ENCODE peak calls at places on chromosome 2, in five cellular contexts. Z, J, P, E and T are unnamed samples. For H3K9me3, the result is how much of the 10 kb centered on the place peaks cover.

GRCh38 chr2:122804494-122804893 is 1049.0 kb downstream of the TSN start:
- DNase-seq in E (no peak), P (no peak), J (no peak), Z (no peak), T (no peak)

GRCh38 chr2:7083580-7084509 is 166.6 kb downstream of the RNF144A start:
- DNase-seq in Z (peak), P (peak), E (no peak), J (no peak), T (peak)

GRCh38 chr2:152566728-152567069 is 150.6 kb downstream of the PRPF40A start:
- DNase-seq in E (no peak), P (no peak), Z (no peak), J (no peak), T (no peak)

GRCh38 chr2:176827269-176827668 is 385.3 kb upstream of the HNRNPA3 start:
- DNase-seq in Z (no peak), E (no peak), J (no peak), P (no peak), T (no peak)

GRCh38 chr2:170098626-170099312 is 79.2 kb upstream of the MYO3B start:
- DNase-seq in P (no peak), E (no peak), J (no peak), Z (no peak), T (no peak)

GRCh38 chr2:106117882-106118684 is 76.0 kb downstream of the UXS1 start:
- DNase-seq in Z (no peak), P (no peak), J (no peak), E (no peak), T (no peak)

GRCh38 chr2:105494683-105495425 is 96.0 kb upstream of the FHL2 start:
- DNase-seq in P (no peak), Z (no peak), E (no peak), J (no peak), T (no peak)

GRCh38 chr2:216289470-216289869 is 82.8 kb downstream of the MARCHF4 start:
- DNase-seq in E (no peak), P (no peak), J (no peak), Z (no peak), T (no peak)

GRCh38 chr2:229712125-229712524 is 2.2 kb downstream of the DNER start:
- DNase-seq in Z (no peak), J (no peak), P (no peak), E (no peak), T (no peak)

GRCh38 chr2:212107989-212108388 is 430.6 kb downstream of the ERBB4 start:
- DNase-seq in J (no peak), P (no peak), E (no peak), Z (no peak), T (no peak)

GRCh38 chr2:238449909-238450417 is 23.2 kb downstream of the ASB1 start:
- DNase-seq in Z (no peak), P (no peak), J (peak), E (peak), T (no peak)

GRCh38 chr2:167333245-167333644 is 445.0 kb downstream of the XIRP2 start:
- DNase-seq in P (no peak), Z (no peak), E (no peak), J (no peak), T (no peak)

GRCh38 chr2:180907731-180908130 is 72.7 kb upstream of the UBE2E3 start:
- DNase-seq in P (no peak), J (no peak), E (no peak), Z (no peak), T (no peak)

GRCh38 chr2:17309741-17310339 is 208.4 kb downstream of the RAD51AP2 start:
- DNase-seq in Z (peak), J (no peak), P (peak), E (peak), T (peak)

GRCh38 chr2:218870984-218871344 is 9.7 kb upstream of the WNT10A start:
- DNase-seq in Z (no peak), J (no peak), E (no peak), P (no peak), T (no peak)

GRCh38 chr2:25159947-25160346 is 8.4 kb downstream of the POMC start:
- DNase-seq in Z (peak), J (no peak), E (no peak), P (no peak), T (peak)

GRCh38 chr2:109031481-109032228 is 42.6 kb upstream of the EDAR start:
- DNase-seq in P (peak), E (peak), J (peak), Z (peak), T (no peak)

GRCh38 chr2:230578106-230578505 is 134.5 kb upstream of the CAB39 start:
- DNase-seq in Z (no peak), E (no peak), J (no peak), P (no peak), T (no peak)

GRCh38 chr2:165067958-165068612 is 112.8 kb upstream of the SLC38A11 start:
- DNase-seq in Z (peak), P (peak), J (no peak), E (no peak), T (peak)

GRCh38 chr2:227536445-227536844 is 62.2 kb upstream of the SCYGR2 start:
- DNase-seq in P (no peak), E (no peak), Z (peak), J (no peak), T (no peak)

GRCh38 chr2:25980076-25980887 is 2.0 kb downstream of the KIF3C start:
- DNase-seq in E (no peak), Z (no peak), J (no peak), P (no peak), T (no peak)

GRCh38 chr2:174844295-174844708 is 80.0 kb upstream of the CHRNA1 start:
- DNase-seq in P (peak), J (no peak), Z (no peak), E (no peak), T (no peak)

GRCh38 chr2:155310589-155310988 is 612.1 kb downstream of the KCNJ3 start:
- DNase-seq in J (no peak), P (no peak), Z (no peak), E (no peak), T (no peak)

GRCh38 chr2:170421175-170421687 is 243.3 kb downstream of the MYO3B start:
- DNase-seq in P (no peak), Z (no peak), E (peak), J (no peak), T (no peak)

GRCh38 chr2:226338825-226339224 is 460.8 kb downstream of the IRS1 start:
- DNase-seq in J (no peak), E (no peak), P (no peak), Z (no peak), T (no peak)

GRCh38 chr2:226215902-226216503 is 583.6 kb downstream of the IRS1 start:
- DNase-seq in J (no peak), P (peak), E (peak), Z (peak), T (peak)

GRCh38 chr2:149489452-149489851 is 98.1 kb downstream of the MMADHC start:
- DNase-seq in P (no peak), J (no peak), Z (peak), E (no peak), T (no peak)

GRCh38 chr2:44244135-44244871 is 31.0 kb upstream of the SLC3A1 start:
- DNase-seq in P (peak), J (peak), E (peak), Z (peak), T (peak)

GRCh38 chr2:29420999-29421856 is 306.0 kb downstream of the CLIP4 start:
- DNase-seq in Z (no peak), J (no peak), E (no peak), P (no peak), T (no peak)

GRCh38 chr2:216742411-216742810 is 47.1 kb upstream of the IGFBP5 start:
- DNase-seq in P (peak), J (no peak), Z (no peak), E (no peak), T (no peak)

GRCh38 chr2:45874324-45874723 is 222.8 kb downstream of the PRKCE start:
- DNase-seq in J (peak), Z (no peak), P (peak), E (peak), T (peak)

GRCh38 chr2:172021955-172022354 is 22.2 kb downstream of the METAP1D start:
- DNase-seq in J (no peak), Z (no peak), E (no peak), P (no peak), T (no peak)

GRCh38 chr2:23433282-23433681 is 48.3 kb downstream of the KLHL29 start:
- DNase-seq in P (no peak), J (peak), Z (no peak), E (no peak), T (peak)

GRCh38 chr2:70509565-70509964 is 44.1 kb downstream of the TGFA start:
- DNase-seq in J (no peak), Z (no peak), P (no peak), E (no peak), T (peak)

GRCh38 chr2:129975016-129975774 is 4.3 kb upstream of the RAB6C start:
- DNase-seq in J (no peak), P (no peak), E (no peak), Z (no peak), T (no peak)

GRCh38 chr2:32918774-32919173 is 28.0 kb upstream of the LTBP1 start:
- DNase-seq in E (no peak), J (no peak), P (no peak), Z (no peak), T (no peak)

GRCh38 chr2:176080540-176081355 is 3.0 kb downstream of the EVX2 start:
- DNase-seq in E (no peak), Z (no peak), P (no peak), J (no peak), T (no peak)

DNA sequence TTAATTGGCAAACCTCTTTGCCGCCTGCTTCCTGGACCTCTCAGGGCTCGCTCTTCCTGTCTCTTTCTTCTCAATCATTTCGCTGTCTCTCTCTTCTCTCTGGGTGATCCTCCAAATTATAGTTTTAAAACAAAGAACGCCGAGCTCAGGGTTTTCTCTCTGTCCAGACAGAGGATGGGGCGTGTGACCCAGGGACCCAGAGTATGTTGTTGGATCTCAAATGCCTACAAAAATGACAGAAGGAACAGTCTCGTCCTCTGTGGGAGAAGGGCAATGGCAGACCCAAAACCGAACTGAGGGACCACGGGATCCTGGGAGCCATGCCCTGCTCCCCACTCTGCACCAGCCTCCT is 88.5 kb downstream of the EIPR1 start:
- DNase-seq in Z (no peak), E (no peak), P (no peak), J (no peak), T (no peak)
- H3K9me3 ChIP-seq in Z (under half), E (under half), P (under half), J (under half), T (under half)

DNA sequence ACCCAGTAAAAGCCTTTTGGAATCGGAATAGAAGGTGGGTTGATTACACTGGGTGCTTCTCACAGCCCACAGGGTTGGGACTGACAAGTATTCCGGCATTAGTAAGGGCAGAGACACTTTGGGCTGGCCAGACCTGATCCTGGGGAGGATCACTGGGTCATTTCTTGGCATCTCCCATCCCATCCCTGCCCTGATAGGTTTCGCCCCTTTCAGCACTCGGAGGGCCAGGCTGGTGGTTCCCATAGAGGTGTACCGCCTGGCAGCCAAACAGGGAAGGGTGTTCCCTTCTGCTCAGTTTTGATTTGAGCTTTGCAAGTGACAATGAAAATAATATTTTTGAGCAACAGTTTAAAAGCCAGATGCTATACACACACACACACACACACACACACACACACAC is 37.3 kb downstream of the CYP1B1 start:
- DNase-seq in Z (no peak), J (no peak), E (no peak), P (no peak), T (no peak)
- H3K4me3 ChIP-seq in Z (peak), J (peak), E (no peak), P (no peak), T (no peak)

GRCh38 chr2:237074211-237074993 is 11.3 kb upstream of the COPS8 start:
- DNase-seq in E (no peak), J (no peak), P (no peak), Z (no peak), T (no peak)

GRCh38 chr2:237072067-237072931 is 13.4 kb upstream of the COPS8 start:
- DNase-seq in J (peak), Z (peak), E (peak), P (peak), T (peak)

GRCh38 chr2:237081596-237081995 is 4.1 kb upstream of the COPS8 start:
- DNase-seq in J (no peak), Z (no peak), E (no peak), P (no peak), T (no peak)

GRCh38 chr2:237073552-237073951 is 12.1 kb upstream of the COPS8 start:
- DNase-seq in J (no peak), P (no peak), E (no peak), Z (no peak), T (no peak)

GRCh38 chr2:237075749-237076599 is 9.7 kb upstream of the COPS8 start:
- DNase-seq in P (no peak), J (no peak), E (no peak), Z (no peak), T (no peak)
- TF ChIP-seq CTCF in P (no peak), J (no peak), E (no peak), Z (no peak), T (no peak)

DNA sequence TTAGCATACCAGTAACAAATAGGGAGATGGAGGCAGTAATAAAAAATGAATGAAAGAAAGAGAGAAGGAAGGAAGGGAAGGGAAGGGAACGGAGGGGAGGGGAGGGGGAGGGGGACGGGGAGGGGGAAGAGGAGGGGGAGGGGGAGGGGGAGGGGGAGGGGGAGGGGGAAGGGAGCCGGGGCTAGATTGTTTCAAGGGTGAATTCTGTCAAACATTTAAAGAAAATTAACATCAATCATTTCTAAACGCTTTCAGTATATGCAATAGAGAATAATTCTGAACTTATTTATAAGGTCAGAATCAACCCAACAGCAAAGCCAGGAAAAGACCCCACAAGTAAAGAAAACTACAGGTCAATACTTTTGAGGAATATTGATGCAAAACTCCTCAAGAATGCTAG is 858.8 kb upstream of the GYPC start:
- DNase-seq in J (no peak), Z (no peak), E (no peak), P (no peak), T (no peak)
- H3K9me3 ChIP-seq in J (under half), Z (under half), E (under half), P (under half), T (under half)

DNA sequence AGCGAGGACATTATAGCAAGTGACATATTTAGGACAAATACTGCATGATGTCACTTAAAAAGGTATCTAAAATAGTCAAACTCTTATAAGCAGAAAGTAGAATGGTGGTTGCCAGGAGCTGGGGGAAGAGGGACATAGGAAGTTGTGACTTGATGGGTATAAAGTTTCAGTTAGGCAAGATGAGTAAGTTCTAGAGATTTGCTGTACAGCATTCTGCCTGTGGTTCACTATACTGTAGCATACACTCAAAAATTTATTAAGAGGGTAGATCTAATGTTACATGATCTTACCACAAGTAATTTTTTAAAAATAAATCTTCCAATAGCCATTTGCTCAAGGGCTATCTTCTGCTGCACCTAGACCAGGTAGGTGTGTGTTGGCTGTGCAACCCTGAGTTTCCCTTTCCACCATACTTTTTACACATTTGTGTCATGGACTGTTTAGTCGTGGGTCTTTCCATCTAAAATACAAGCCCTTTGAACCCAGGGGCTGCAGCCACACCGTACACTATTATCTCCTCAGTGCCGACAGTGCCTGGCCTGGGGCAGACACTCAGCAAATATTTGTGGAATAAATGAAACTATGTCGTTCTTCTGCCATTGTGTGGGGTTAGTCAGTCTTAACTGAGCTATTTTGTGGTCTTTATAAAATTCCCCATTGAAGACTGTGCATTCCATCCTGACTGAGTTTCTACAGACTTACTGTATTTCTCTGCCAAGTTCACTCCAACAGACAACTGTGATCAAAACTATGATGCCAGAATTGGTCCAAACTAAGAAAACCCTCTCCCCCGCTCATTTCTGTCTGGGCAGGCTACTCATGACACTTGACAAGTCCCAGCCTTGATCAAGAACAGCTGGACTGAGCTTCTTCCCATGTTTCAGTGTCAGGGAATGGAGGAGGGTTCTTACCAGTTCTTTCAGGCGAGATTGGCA is 77.8 kb upstream of the NPAS2 start:
- DNase-seq in J (no peak), E (no peak), P (no peak), Z (no peak), T (no peak)
- H3K4me3 ChIP-seq in J (no peak), E (no peak), P (no peak), Z (no peak), T (no peak)

DNA sequence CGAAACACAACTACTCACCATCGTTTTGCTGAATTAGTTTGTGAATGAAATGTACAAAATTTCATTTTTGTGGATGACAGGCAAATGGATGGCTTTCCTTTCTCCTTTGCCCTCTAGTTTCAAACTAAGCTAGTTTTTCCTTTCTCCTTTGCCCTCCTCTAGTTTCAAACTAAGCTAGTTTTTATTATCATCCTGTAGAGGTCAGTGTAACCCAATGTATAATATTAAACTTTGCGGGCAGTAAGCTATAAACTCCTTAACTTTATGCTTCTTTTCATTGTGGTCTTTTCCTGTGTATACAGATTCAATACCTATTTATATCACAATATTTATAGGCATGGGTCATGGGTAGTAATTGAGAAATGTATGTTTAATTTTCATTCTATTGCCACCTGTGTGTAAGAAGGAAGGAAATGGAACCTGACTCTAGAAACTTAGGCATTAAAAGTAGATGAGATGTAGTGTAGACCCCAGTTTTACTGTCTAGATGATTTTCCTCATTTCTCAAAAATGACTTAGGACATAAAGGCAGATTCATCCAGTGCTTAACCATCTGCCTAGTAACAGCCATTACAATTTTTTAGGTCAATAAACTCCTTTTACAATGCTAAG is 58.1 kb downstream of the MAP3K19 start:
- DNase-seq in E (no peak), P (no peak), Z (no peak), J (no peak), T (no peak)
- TF ChIP-seq CTCF in E (peak), P (no peak), Z (peak), J (peak), T (peak)

GRCh38 chr2:27572439-27572838 is 10.4 kb upstream of the ZNF512 start:
- DNase-seq in J (no peak), P (no peak), Z (no peak), E (no peak), T (no peak)

GRCh38 chr2:27571197-27571596 is 11.6 kb upstream of the ZNF512 start:
- DNase-seq in E (no peak), Z (no peak), P (no peak), J (no peak), T (no peak)

GRCh38 chr2:27571681-27572080 is 11.2 kb upstream of the ZNF512 start:
- DNase-seq in P (no peak), J (no peak), E (no peak), Z (no peak), T (no peak)

GRCh38 chr2:27572998-27573429 is 9.8 kb upstream of the ZNF512 start:
- DNase-seq in P (no peak), E (no peak), J (no peak), Z (no peak), T (no peak)

DNA sequence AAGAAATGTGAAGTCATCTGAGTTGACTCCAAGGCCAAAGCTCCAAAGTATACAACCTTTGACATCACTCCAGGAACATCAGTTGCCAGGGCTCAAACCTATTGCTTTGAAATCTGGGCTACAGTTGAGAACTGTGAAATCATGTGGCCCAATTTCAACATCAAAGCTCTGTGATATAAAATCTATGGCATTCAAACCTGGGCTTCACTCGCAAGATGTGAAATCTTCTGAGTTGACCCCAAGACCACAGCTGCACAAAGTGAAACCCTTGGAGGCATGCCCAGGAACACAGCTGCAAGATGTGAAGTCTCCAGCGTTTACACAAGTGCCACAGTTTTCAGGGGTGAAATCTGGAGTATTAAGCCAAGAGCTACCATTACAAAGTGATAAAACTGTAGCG is 9.4 kb upstream of the ZNF512 start:
- DNase-seq in E (no peak), Z (no peak), P (no peak), J (no peak), T (no peak)
- H3K9me3 ChIP-seq in E (under half), Z (under half), P (under half), J (under half), T (under half)